ENCODE peak calls at places on chromosome 3, in seven cellular contexts. J is HFF-Myc, G is AG09319, Q is RWPE2, M is hepatocyte, H is mammary epithelial cell, Z is GM13976. N is an unnamed sample.
A peak's percentile ranks its signal among the peaks of the same experiment; 100 is the strongest.

GRCh38 chr3:188269040-188269439 is 115.1 kb downstream of the LPP start:
- DNase-seq in J (no peak), G (no peak), Q (no peak), M (no peak), Z (no peak), H (no peak), N (no peak)

GRCh38 chr3:173111321-173111720 is 29.7 kb downstream of the SPATA16 start:
- DNase-seq in G (no peak), M (no peak), Q (no peak), H (no peak), Z (no peak), J (no peak), N (no peak)

GRCh38 chr3:124514681-124515080 is 215.6 kb upstream of the UMPS start:
- DNase-seq in M (no peak), Z (no peak), J (no peak), H (no peak), G (no peak), Q (no peak), N (no peak)

GRCh38 chr3:41202834-41203345 is 3.6 kb downstream of the CTNNB1 start:
- DNase-seq in M (peak; percentile 53), G (no peak), J (no peak), H (peak; percentile 70), Z (no peak), Q (no peak), N (no peak)

GRCh38 chr3:67809370-67809935 is 155.0 kb upstream of the SUCLG2 start:
- DNase-seq in M (no peak), Q (no peak), Z (no peak), H (no peak), J (no peak), G (no peak), N (no peak)

GRCh38 chr3:197942956-197943556 is 6.9 kb upstream of the RPL35A start:
- DNase-seq in Z (peak; percentile 56), Q (no peak), H (peak; percentile 35), M (peak; percentile 40), G (no peak), J (peak; percentile 35), N (peak; percentile 49)

GRCh38 chr3:24042174-24042878 is 97.2 kb downstream of the NR1D2 start:
- DNase-seq in M (no peak), J (no peak), G (peak; percentile 52), Z (no peak), H (no peak), Q (no peak), N (no peak)

GRCh38 chr3:99866167-99866810 is 48.6 kb downstream of the CMSS1 start:
- DNase-seq in Z (no peak), Q (no peak), G (no peak), H (peak; percentile 77), M (no peak), J (peak; percentile 57), N (no peak)

GRCh38 chr3:59549972-59550371 is 500.1 kb upstream of the CFAP20DC start:
- DNase-seq in J (no peak), M (no peak), H (no peak), Z (no peak), G (no peak), Q (no peak), N (no peak)

GRCh38 chr3:71450985-71451560 is 132.5 kb downstream of the FOXP1 start:
- DNase-seq in H (no peak), G (no peak), Q (no peak), J (no peak), Z (no peak), M (no peak), N (no peak)

DNA sequence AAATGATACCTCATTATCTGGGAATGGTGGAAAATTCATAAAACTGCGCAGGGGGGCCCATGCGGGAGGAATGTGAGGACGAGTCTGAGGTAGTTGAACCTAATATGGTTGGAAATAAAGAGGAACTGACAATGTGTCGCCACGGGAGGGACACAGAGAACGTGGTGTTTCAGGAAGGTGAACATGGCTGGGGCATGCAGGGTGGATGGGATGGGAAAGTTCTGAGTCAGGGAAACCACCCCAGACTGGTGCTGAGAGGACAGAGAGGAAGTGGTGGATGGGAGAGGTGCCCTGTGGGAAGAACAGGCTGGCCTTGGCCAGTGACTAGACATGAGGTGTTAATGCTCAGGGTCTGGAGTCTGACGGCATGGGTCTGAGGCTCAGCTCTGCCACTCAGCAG is 137.1 kb upstream of the WNT5A start:
- DNase-seq in Z (no peak), G (no peak), Q (peak; percentile 66), H (peak; percentile 97), J (no peak), M (no peak), N (no peak)
- TF ChIP-seq CTCF in Z (no peak), G (no peak), Q (peak; percentile 32), H (peak; percentile 65), J (no peak), M (no peak), N (no peak)

GRCh38 chr3:136818191-136818850 is 605 bp upstream of the SLC35G2 start:
- DNase-seq in J (peak; percentile 92), Z (peak; percentile 44), G (peak; percentile 70), H (no peak), M (no peak), Q (no peak), N (peak; percentile 54)

GRCh38 chr3:136817448-136817847 is 1.5 kb upstream of the SLC35G2 start:
- DNase-seq in M (no peak), H (no peak), J (no peak), G (no peak), Q (no peak), Z (no peak), N (no peak)

GRCh38 chr3:136818851-136819783 is at the start of gene SLC35G2:
- DNase-seq in Q (no peak), G (no peak), M (peak; percentile 48), J (no peak), H (peak; percentile 51), Z (peak; percentile 53), N (peak; percentile 59)

DNA sequence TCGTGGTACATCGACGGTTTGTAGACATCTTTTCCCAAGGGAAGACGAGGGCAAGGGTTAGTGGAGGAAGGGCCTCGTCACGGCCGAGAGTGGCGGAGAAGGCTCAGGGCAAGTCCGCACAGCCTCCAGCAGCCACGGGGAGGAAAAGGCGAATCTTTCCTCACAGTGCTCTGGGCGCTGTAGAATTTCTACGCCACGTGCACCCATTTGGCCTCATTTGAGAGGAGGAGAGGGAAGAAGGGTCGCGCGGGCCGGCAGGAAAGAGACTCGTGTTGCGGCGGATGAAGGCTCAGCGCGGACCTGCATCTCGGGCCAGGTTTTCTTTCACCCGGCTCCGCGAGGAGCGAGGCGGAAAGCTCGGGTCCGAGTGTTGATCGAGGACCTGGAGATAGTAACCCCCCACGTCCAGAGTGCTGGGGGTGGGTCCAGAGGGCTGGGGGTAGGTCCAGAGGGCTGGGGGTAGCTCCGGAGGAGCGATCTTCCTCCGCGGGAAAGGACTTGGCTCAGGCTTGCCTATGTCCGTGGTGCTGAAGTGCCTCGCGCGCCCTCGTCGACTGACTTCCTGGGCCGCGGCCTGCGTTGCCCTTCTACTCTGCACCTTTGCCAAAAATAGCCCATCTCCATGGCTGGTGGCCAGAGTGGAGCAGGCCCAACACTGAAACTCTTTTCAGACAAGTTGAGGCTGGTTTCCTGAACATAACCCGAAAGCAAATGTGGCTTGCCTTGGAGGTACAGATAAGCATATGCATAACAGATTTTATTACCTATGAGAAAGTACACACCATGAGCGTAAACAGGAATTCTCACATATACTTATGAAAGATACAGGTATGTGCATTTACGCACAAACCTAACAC is 1.1 kb downstream of the SLC35G2 start:
- DNase-seq in M (peak; percentile 69), H (peak; percentile 67), Q (peak; percentile 61), G (no peak), Z (peak; percentile 46), J (no peak), N (no peak)
- TF ChIP-seq CTCF in M (no peak), H (no peak), Q (no peak), G (no peak), Z (no peak), J (no peak), N (no peak)

GRCh38 chr3:139718415-139718814 is 40.6 kb upstream of the NMNAT3 start:
- DNase-seq in M (peak; percentile 69), Z (no peak), Q (no peak), H (peak; percentile 12), J (peak; percentile 6), G (peak; percentile 8), N (no peak)
- TF ChIP-seq CTCF in M (peak; percentile 52), Z (no peak), Q (peak; percentile 36), H (peak; percentile 50), J (peak; percentile 49), G (peak; percentile 70), N (no peak)

GRCh38 chr3:194964809-194965208 is 279.1 kb downstream of the FAM43A start:
- DNase-seq in M (no peak), G (no peak), Z (no peak), Q (no peak), H (no peak), J (no peak), N (no peak)
- TF ChIP-seq CTCF in M (no peak), G (no peak), Z (no peak), Q (peak; percentile 34), H (peak; percentile 45), J (no peak), N (no peak)

GRCh38 chr3:27721717-27722564 is at the start of gene EOMES:
- DNase-seq in M (peak; percentile 44), G (no peak), H (peak; percentile 76), Q (no peak), J (no peak), Z (peak; percentile 75), N (peak; percentile 64)

GRCh38 chr3:27720899-27721716 is 1.0 kb downstream of the EOMES start:
- DNase-seq in Q (no peak), J (no peak), M (no peak), H (peak; percentile 68), Z (no peak), G (no peak), N (no peak)

GRCh38 chr3:27719306-27720003 is 2.7 kb downstream of the EOMES start:
- DNase-seq in Q (no peak), H (no peak), J (no peak), Z (no peak), M (no peak), G (no peak), N (no peak)

GRCh38 chr3:27718459-27718858 is 3.7 kb downstream of the EOMES start:
- DNase-seq in Z (no peak), M (no peak), Q (no peak), H (no peak), J (no peak), G (no peak), N (no peak)

GRCh38 chr3:27720029-27720518 is 2.0 kb downstream of the EOMES start:
- DNase-seq in Z (no peak), J (no peak), Q (no peak), H (no peak), G (no peak), M (no peak), N (no peak)
- TF ChIP-seq CTCF in Z (no peak), J (no peak), Q (no peak), H (no peak), G (no peak), M (no peak), N (no peak)

DNA sequence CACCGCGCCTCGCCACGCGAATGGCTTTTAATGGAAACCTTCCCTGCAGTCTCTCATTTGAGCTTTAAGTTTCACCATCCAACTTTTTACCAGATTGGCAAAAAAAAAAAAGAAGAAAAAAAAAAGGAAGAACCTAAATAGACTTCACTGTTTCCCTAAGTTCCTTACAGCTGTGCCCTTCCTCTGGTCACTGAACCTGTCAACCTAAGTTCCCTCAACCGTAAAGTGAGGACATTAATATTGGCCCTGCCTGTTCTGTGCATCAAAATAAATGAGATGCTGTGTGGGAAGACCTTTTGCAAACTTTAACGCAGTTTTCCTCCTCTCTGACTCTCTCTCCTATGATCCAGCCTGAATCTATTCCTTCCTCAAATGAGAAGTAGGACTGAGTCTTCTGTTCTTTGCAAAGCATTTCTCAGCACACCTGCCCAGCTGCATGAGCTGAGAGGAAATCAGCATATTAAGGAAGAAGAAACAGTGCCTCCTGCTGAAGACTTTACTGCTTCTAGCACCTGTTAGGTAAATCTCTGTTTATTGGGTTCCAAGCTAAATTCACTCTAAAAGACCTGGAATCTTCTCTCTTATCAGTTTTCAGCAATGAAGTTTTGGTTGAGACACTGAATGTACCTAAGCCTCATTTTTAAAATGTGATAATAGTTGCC is 99.6 kb upstream of the ETV5 start:
- DNase-seq in G (no peak), J (no peak), M (no peak), H (no peak), Z (no peak), Q (no peak), N (no peak)
- TF ChIP-seq CTCF in G (no peak), J (no peak), M (peak; percentile 17), H (peak; percentile 23), Z (no peak), Q (no peak), N (peak; percentile 9)